ENCODE peak calls at places on chromosomes 11 and 22, in four cellular contexts. Z is pulmonary artery endothelial cell; N is RWPE1; W is stimulated activated CD8-positive, alpha-beta memory T cell treated with anti-CD3 and anti-CD28 coated beads, Interleukin-4, amount 100 ng/mL, for 24 hours. V is an unnamed sample.
A peak's percentile ranks its signal among the peaks of the same experiment; 100 is the strongest.

GRCh38 chr11:83035070-83035854 is 36.4 kb downstream of the RAB30 start:
- DNase-seq in Z (no peak), N (no peak), W (no peak), V (no peak)

GRCh38 chr11:11478021-11478420 is 125.0 kb upstream of the CSNK2A3 start:
- DNase-seq in Z (no peak), N (no peak), W (no peak), V (no peak)

GRCh38 chr22:26542831-26543230 is 30.6 kb upstream of the TFIP11 start:
- DNase-seq in Z (no peak), N (no peak), W (no peak), V (no peak)

GRCh38 chr11:6637871-6638270 is 17.7 kb downstream of the DCHS1 start:
- DNase-seq in Z (no peak), N (no peak), W (no peak), V (no peak)

GRCh38 chr11:114553642-114554041 is 6.0 kb downstream of the NXPE1 start:
- DNase-seq in Z (no peak), N (no peak), W (no peak), V (no peak)

GRCh38 chr11:75821202-75821601 is 6.2 kb downstream of the UVRAG start:
- DNase-seq in Z (no peak), N (no peak), W (no peak), V (no peak)

GRCh38 chr11:113859665-113860064 is 15.7 kb downstream of the USP28 start:
- DNase-seq in Z (no peak), N (peak; percentile 55), W (no peak), V (no peak)

GRCh38 chr11:1382831-1383607 is 6.7 kb upstream of the BRSK2 start:
- DNase-seq in Z (peak; percentile 15), N (peak; percentile 40), W (peak; percentile 69), V (peak; percentile 80)

GRCh38 chr22:49676783-49677494 is 150.7 kb downstream of the BRD1 start:
- DNase-seq in Z (no peak), N (no peak), W (no peak), V (peak; percentile 13)

GRCh38 chr11:130816941-130817607 is 99.2 kb downstream of the SNX19 start:
- DNase-seq in Z (no peak), N (no peak), W (no peak), V (no peak)

GRCh38 chr22:37777122-37777687 is 30.5 kb upstream of the GCAT start:
- DNase-seq in Z (no peak), N (peak; percentile 77), W (no peak), V (no peak)

GRCh38 chr11:82268627-82269026 is 465.0 kb downstream of the FAM181B start:
- DNase-seq in Z (no peak), N (no peak), W (no peak), V (no peak)

GRCh38 chr11:122100222-122101080 is 15.6 kb downstream of the BLID start:
- DNase-seq in Z (no peak), N (no peak), W (no peak), V (peak; percentile 67)

GRCh38 chr11:102111011-102111786 is 952 bp downstream of the YAP1 start:
- DNase-seq in Z (no peak), N (peak; percentile 86), W (no peak), V (peak; percentile 91)

GRCh38 chr22:38176170-38176741 is 5.4 kb downstream of the PLA2G6 start:
- DNase-seq in Z (peak; percentile 100), N (no peak), W (peak; percentile 21), V (no peak)

GRCh38 chr22:29150701-29151100 is 55.0 kb upstream of the EMID1 start:
- DNase-seq in Z (no peak), N (no peak), W (no peak), V (no peak)

GRCh38 chr22:23925020-23925606 is 30.9 kb downstream of the MIF start:
- DNase-seq in Z (no peak), N (no peak), W (no peak), V (no peak)

GRCh38 chr11:86288776-86289507 is 13.1 kb upstream of the HIKESHI start:
- DNase-seq in Z (no peak), N (no peak), W (no peak), V (no peak)

GRCh38 chr11:110747531-110747930 is 35.3 kb upstream of the ARHGAP20 start:
- DNase-seq in Z (no peak), N (no peak), W (no peak), V (no peak)

GRCh38 chr11:4095509-4096230 is 1.1 kb downstream of the RRM1 start:
- DNase-seq in Z (no peak), N (peak; percentile 18), W (no peak), V (no peak)

GRCh38 chr11:93034640-93035039 is 65.2 kb downstream of the MTNR1B start:
- DNase-seq in Z (no peak), N (no peak), W (no peak), V (no peak)

GRCh38 chr22:42404266-42404665 is 27.9 kb downstream of the NFAM1 start:
- DNase-seq in Z (no peak), N (no peak), W (no peak), V (no peak)

GRCh38 chr22:47043835-47044721 is 281.6 kb downstream of the TBC1D22A start:
- DNase-seq in Z (no peak), N (peak; percentile 47), W (no peak), V (peak; percentile 75)

V was measured in H9.